ENCODE peak calls at places on chromosomes 5 and 9, in seven cellular contexts. G, U, Q, B, W, O and C are unnamed samples. For H3K36me3 and H3K9me3, the result is how much of the 10 kb centered on the place peaks cover.

GRCh38 chr9:122348791-122349190 is 22.0 kb upstream of the PTGS1 start:
- DNase-seq in G (no peak), U (no peak), Q (no peak), B (no peak), W (no peak), O (no peak), C (no peak)

GRCh38 chr5:68653471-68653870 is 437.9 kb downstream of the PIK3R1 start:
- DNase-seq in G (no peak), U (no peak), Q (no peak), B (no peak), W (no peak), O (no peak), C (no peak)

GRCh38 chr5:107215581-107215980 is 455.2 kb downstream of the EFNA5 start:
- DNase-seq in G (no peak), U (no peak), Q (no peak), B (no peak), W (no peak), O (no peak), C (no peak)

GRCh38 chr5:96807099-96807654 is 568 bp downstream of the ERAP1 start:
- DNase-seq in G (peak), U (peak), Q (no peak), B (peak), W (peak), O (peak), C (peak)

GRCh38 chr9:101184813-101185278 is 156.3 kb downstream of the PLPPR1 start:
- DNase-seq in G (no peak), U (no peak), Q (no peak), B (no peak), W (no peak), O (no peak), C (no peak)

GRCh38 chr5:114308508-114308907 is 53.4 kb upstream of the KCNN2 start:
- DNase-seq in G (no peak), U (no peak), Q (no peak), B (no peak), W (no peak), O (no peak), C (no peak)

GRCh38 chr5:40653221-40654022 is 26.3 kb upstream of the PTGER4 start:
- DNase-seq in G (no peak), U (no peak), Q (no peak), B (no peak), W (no peak), O (no peak), C (no peak)

GRCh38 chr9:80995759-80996158 is 693.6 kb downstream of the TLE1 start:
- DNase-seq in G (no peak), U (no peak), Q (no peak), B (no peak), W (no peak), O (peak), C (no peak)

GRCh38 chr9:31715250-31715649 is 669.2 kb upstream of the ACO1 start:
- DNase-seq in G (no peak), U (no peak), Q (no peak), B (no peak), W (no peak), O (no peak), C (no peak)

GRCh38 chr9:123998970-123999621 is 12.5 kb upstream of the LHX2 start:
- DNase-seq in G (no peak), U (no peak), Q (no peak), B (no peak), W (peak), O (no peak), C (no peak)

GRCh38 chr9:112757300-112757883 is 6.8 kb downstream of the SNX30 start:
- DNase-seq in G (no peak), U (no peak), Q (no peak), B (no peak), W (no peak), O (peak), C (no peak)

GRCh38 chr9:90839183-90839582 is 37.6 kb downstream of the SYK start:
- DNase-seq in G (no peak), U (no peak), Q (no peak), B (no peak), W (no peak), O (no peak), C (no peak)

GRCh38 chr5:39760385-39761198 is 335.8 kb upstream of the DAB2 start:
- DNase-seq in G (peak), U (peak), Q (no peak), B (no peak), W (no peak), O (peak), C (peak)

GRCh38 chr9:34723141-34723540 is 13.2 kb upstream of the CCL21 start:
- DNase-seq in G (no peak), U (no peak), Q (no peak), B (no peak), W (no peak), O (no peak), C (no peak)

GRCh38 chr5:53569486-53569885 is 9.0 kb downstream of the NDUFS4 start:
- DNase-seq in G (no peak), U (no peak), Q (no peak), B (no peak), W (no peak), O (no peak), C (no peak)

GRCh38 chr5:6642655-6643054 is 9.4 kb downstream of the SRD5A1 start:
- DNase-seq in G (no peak), U (no peak), Q (no peak), B (no peak), W (no peak), O (no peak), C (no peak)

GRCh38 chr9:18923671-18924430 is 109.2 kb downstream of the SAXO1 start:
- DNase-seq in G (no peak), U (no peak), Q (no peak), B (no peak), W (no peak), O (no peak), C (no peak)

GRCh38 chr9:137110147-137110910 is 4.2 kb downstream of the DPP7 start:
- DNase-seq in G (no peak), U (no peak), Q (no peak), B (no peak), W (no peak), O (no peak), C (no peak)
- H3K36me3 ChIP-seq in G (under half), U (half or more), Q (under half), B (half or more), W (under half), O (under half), C (half or more)

DNA sequence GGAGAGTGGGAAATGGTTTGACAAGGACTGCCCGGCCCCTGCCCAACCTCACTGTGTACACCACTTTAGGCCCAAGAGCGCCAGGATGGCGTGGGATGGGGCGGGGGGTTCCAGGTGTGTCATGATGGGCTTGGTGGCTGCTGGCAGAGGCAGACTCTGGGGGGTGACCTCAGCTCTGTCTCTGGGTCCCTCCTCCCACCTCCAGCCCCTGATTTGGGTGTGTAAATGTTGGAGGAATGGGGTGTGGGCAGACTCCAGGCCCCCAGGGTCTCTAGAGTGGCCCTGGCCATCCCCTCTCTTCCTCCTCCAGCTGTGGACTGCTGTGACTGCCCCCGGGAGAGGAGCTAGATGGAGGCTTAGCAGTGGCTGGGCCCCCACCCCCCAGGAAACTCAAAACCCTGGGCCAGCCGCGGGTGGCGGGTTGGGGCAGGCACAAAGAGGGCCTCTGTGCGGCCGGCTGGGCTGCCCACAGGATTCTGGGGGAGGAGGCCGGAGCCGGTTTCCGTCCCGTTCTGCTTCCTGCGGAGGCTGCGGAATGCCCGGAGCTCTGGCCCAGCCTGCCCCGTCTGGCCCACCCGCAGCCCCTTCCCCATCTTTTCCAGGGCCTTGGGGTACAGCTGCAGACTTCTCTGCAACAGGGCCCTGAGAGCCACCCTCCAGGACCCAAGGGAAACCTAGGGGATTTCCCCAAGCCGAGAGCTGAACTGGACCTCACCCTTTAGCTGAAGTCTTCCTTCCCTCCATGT is 23.1 kb downstream of the CXXC5 start:
- DNase-seq in G (no peak), U (no peak), Q (no peak), B (no peak), W (peak), O (no peak), C (no peak)
- H3K4me3 ChIP-seq in G (peak), U (peak), Q (no peak), B (peak), W (no peak), O (no peak), C (no peak)

DNA sequence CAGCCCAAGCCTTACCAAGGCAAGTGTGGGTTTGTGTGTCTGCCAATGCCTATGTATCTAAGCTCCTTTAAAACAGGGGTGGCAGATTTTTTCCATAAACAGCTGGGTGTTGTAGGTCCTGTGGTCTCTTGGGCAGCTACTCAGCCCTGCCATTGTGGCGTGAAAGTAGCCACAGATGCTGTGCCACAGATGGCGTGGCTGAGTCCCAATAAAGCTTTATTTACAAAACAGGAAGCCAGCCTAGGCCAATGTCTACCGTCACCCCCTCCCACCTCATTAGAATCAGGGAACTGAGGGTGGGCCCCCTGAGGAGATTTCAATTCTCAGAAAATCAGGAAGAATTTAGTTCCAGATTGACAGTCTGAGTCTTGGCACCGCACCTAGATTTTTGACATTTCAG is 421.2 kb downstream of the IRX2 start:
- DNase-seq in G (no peak), U (no peak), Q (no peak), B (no peak), W (no peak), O (no peak), C (peak)
- H3K9me3 ChIP-seq in G (under half), U (under half), Q (under half), B (under half), W (under half), O (under half), C (under half)

DNA sequence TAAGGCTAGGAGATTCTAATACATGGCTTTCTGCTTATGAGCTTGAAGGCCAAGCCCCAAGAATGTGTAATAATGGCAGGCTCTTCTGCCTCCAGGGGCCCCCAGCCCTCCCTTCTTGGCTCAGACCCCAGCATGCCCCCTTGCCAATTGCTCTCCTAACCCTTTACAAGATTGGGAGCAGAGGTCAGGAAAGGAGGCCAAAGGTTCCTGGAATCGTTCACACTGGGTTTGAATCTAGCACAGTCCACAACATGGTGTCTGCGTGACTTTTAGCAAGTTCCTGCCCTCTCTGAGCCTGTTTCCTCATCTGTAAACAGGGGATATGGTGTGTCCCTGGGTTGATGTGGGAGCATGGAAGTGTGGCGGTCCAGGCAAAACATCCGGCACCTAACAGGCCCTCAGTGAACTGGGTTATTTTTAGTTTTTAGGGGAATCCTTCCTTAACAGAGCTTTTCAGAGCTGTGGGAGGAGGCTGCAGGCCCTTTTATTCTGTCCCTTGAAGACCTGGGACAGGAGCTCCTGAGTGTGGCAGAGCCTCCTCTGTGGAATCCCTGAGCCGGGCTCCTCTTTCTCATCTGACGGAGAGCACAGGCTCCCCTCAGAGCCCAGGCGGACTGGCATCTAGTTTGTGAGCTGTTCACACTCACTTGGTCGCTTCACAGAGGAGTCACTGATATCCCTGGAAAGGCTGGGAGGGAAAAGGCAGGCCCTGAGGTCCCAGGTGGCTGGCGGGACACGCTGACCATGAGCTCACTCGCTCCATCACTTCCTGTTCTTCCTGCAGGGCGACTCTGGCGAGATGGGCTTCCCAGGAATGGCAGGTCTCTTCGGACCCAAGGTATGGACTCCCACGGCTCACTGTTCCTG is 23.4 kb upstream of the ORM1 start:
- DNase-seq in G (no peak), U (peak), Q (no peak), B (peak), W (peak), O (no peak), C (no peak)
- H3K36me3 ChIP-seq in G (under half), U (under half), Q (under half), B (under half), W (under half), O (under half), C (under half)

GRCh38 chr9:37238122-37238521 is 117.7 kb downstream of the ZCCHC7 start:
- DNase-seq in G (no peak), U (no peak), Q (no peak), B (no peak), W (no peak), O (no peak), C (no peak)

GRCh38 chr9:37239224-37239859 is 119.0 kb downstream of the ZCCHC7 start:
- DNase-seq in G (no peak), U (no peak), Q (no peak), B (no peak), W (no peak), O (no peak), C (no peak)

GRCh38 chr9:37241340-37241739 is 121.0 kb downstream of the ZCCHC7 start:
- DNase-seq in G (no peak), U (no peak), Q (no peak), B (no peak), W (no peak), O (no peak), C (no peak)

GRCh38 chr9:37239921-37240320 is 119.5 kb downstream of the ZCCHC7 start:
- DNase-seq in G (no peak), U (no peak), Q (no peak), B (no peak), W (no peak), O (no peak), C (no peak)

DNA sequence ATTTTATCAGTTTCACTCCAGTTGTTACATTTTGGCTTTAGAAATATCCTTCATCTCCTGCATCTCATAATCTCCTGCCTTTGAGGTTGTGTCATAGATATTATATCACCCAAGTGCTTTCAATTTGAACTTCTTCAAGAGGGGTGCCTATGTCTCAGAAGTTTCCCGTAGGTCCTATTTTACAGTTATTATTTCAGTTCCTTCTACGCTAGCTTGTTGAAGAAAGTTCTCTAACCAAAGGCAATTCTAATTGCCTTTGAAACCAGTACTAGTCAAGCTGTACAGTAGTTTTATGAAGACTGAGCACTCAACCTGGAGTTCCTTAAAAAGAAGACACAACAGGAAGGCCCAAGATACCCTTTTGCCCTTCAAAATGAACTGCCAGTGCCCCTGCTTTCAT is 116.4 kb downstream of the ZCCHC7 start:
- DNase-seq in G (no peak), U (no peak), Q (no peak), B (no peak), W (no peak), O (no peak), C (no peak)
- H3K4me3 ChIP-seq in G (no peak), U (no peak), Q (no peak), B (no peak), W (no peak), O (no peak), C (no peak)

GRCh38 chr5:2877520-2877919 is 126.0 kb upstream of the IRX2 start:
- DNase-seq in G (no peak), U (no peak), Q (no peak), B (no peak), W (no peak), O (no peak), C (peak)
- H3K9me3 ChIP-seq in G (under half), U (under half), Q (under half), B (under half), W (under half), O (under half), C (under half)